ENCODE peak calls at places on chromosome 22, in nine cellular contexts. K is fibroblast of pulmonary artery; T is HCT116; L is tibial nerve; E is epithelial cell of esophagus; O is lower lobe of right lung; D is HFF-Myc; W is cardiac muscle cell; Y is CD4-positive, alpha-beta memory T cell. M is an unnamed sample.

GRCh38 chr22:44351685-44352377 is 39.1 kb upstream of the SHISAL1 start:
- DNase-seq in K (peak; percentile 92), L (no peak), E (peak; percentile 88), W (peak; percentile 42), Y (no peak), T (no peak), O (no peak), D (peak; percentile 79), M (peak; percentile 83)

GRCh38 chr22:26169312-26170111 is at the start of gene SEZ6L:
- DNase-seq in K (no peak), W (peak; percentile 66), T (no peak), O (peak; percentile 43), D (no peak), Y (no peak), L (no peak), E (no peak), M (no peak)

GRCh38 chr22:21725956-21726649 is 9.5 kb downstream of the YPEL1 start:
- DNase-seq in Y (no peak), E (no peak), D (no peak), L (no peak), T (no peak), O (no peak), K (no peak), W (no peak), M (no peak)

GRCh38 chr22:43841742-43842141 is 20.6 kb downstream of the SULT4A1 start:
- DNase-seq in E (no peak), D (no peak), W (no peak), T (no peak), Y (no peak), K (no peak), O (no peak), L (no peak), M (no peak)

GRCh38 chr22:41062146-41062545 is 30.2 kb upstream of the EP300 start:
- DNase-seq in O (no peak), W (no peak), K (no peak), L (no peak), Y (no peak), T (no peak), E (no peak), D (no peak), M (no peak)

GRCh38 chr22:44383652-44384562 is 71.2 kb upstream of the SHISAL1 start:
- DNase-seq in K (no peak), L (no peak), T (no peak), D (no peak), Y (no peak), W (no peak), E (no peak), O (peak; percentile 18), M (no peak)

GRCh38 chr22:22685586-22685985 is 41.2 kb downstream of the GGTLC2 start:
- DNase-seq in L (no peak), Y (no peak), O (no peak), T (no peak), W (no peak), E (no peak), K (no peak), D (no peak), M (no peak)

GRCh38 chr22:35986085-35986484 is 42.5 kb downstream of the RBFOX2 start:
- DNase-seq in E (no peak), T (no peak), Y (no peak), L (no peak), O (no peak), W (no peak), K (peak; percentile 47), D (no peak), M (no peak)

GRCh38 chr22:45208696-45208992 is 32.0 kb downstream of the KIAA0930 start:
- DNase-seq in Y (no peak), L (no peak), D (no peak), E (no peak), K (no peak), T (no peak), W (no peak), O (no peak), M (no peak)

GRCh38 chr22:41028841-41029240 is 63.6 kb upstream of the EP300 start:
- DNase-seq in L (no peak), T (no peak), K (peak; percentile 94), E (peak; percentile 87), W (no peak), Y (no peak), O (no peak), D (no peak), M (no peak)

GRCh38 chr22:29744902-29745301 is 21.9 kb downstream of the ZMAT5 start:
- DNase-seq in E (peak; percentile 99), W (no peak), T (no peak), D (no peak), L (peak; percentile 14), O (no peak), Y (no peak), K (peak; percentile 37), M (no peak)

GRCh38 chr22:20114506-20115475 is 1.1 kb upstream of the RANBP1 start:
- DNase-seq in K (no peak), O (peak; percentile 42), T (no peak), W (no peak), E (no peak), Y (peak; percentile 30), L (no peak), D (no peak), M (no peak)

GRCh38 chr22:24209016-24209415 is 27.7 kb downstream of the SUSD2 start:
- DNase-seq in D (no peak), K (no peak), O (no peak), E (no peak), T (no peak), Y (no peak), L (no peak), W (no peak), M (no peak)

GRCh38 chr22:24208012-24208749 is 26.9 kb downstream of the SUSD2 start:
- DNase-seq in L (peak; percentile 80), T (peak; percentile 95), K (peak; percentile 99), D (peak; percentile 48), W (no peak), E (peak; percentile 97), Y (no peak), O (no peak), M (peak; percentile 93)

GRCh38 chr22:24201681-24202590 is 20.6 kb downstream of the SUSD2 start:
- DNase-seq in W (no peak), K (no peak), E (peak; percentile 59), D (no peak), O (no peak), Y (no peak), T (peak; percentile 85), L (no peak), M (no peak)

GRCh38 chr22:24205438-24206189 is 24.3 kb downstream of the SUSD2 start:
- DNase-seq in T (no peak), O (no peak), E (no peak), D (no peak), L (no peak), Y (no peak), W (no peak), K (no peak), M (no peak)

GRCh38 chr22:24207264-24208011 is 26.2 kb downstream of the SUSD2 start:
- DNase-seq in O (no peak), K (peak; percentile 33), T (no peak), E (no peak), W (no peak), D (no peak), Y (no peak), L (no peak), M (peak; percentile 52)
- H3K4me3 ChIP-seq in O (no peak overlapping the region), K (no peak overlapping the region), T (no peak overlapping the region), E (no peak overlapping the region), W (no peak overlapping the region), D (peak overlapping the region; percentile 3), Y (no peak overlapping the region), L (no peak overlapping the region), M (no peak overlapping the region)

DNA sequence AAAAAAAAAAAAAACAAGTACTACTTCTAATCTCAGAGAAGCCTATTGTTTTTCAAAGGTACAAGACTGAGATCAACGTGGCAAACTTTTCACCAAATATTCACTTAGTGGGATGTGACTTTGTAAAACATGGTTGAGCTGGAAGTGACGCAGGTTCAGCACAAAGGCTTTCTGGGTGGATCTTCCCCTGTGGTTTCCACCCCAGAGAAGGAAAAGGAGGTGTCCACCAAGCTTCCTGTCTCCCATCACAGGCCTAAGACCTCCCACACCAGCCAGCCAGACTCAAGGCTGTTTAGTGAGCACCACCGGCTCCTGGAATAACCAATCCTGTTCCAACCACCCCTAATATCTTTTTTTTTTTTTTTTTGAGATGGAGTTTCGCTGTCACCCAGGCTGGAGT is 5.7 kb downstream of the TMEM184B start:
- DNase-seq in T (no peak), E (no peak), O (no peak), W (no peak), L (no peak), K (peak; percentile 90), Y (peak; percentile 89), D (no peak), M (peak; percentile 60)
- H3K4me3 ChIP-seq in T (no peak overlapping the region), E (no peak overlapping the region), O (no peak overlapping the region), W (no peak overlapping the region), L (no peak overlapping the region), K (no peak overlapping the region), Y (no peak overlapping the region), D (no peak overlapping the region), M (no peak overlapping the region)

GRCh38 chr22:49080631-49081030 is 747.0 kb downstream of the BRD1 start:
- DNase-seq in Y (no peak), K (no peak), T (no peak), W (no peak), E (no peak), O (no peak), L (no peak), D (no peak), M (no peak)
- H3K4me3 ChIP-seq in Y (no peak overlapping the region), K (no peak overlapping the region), T (no peak overlapping the region), W (no peak overlapping the region), E (no peak overlapping the region), O (no peak overlapping the region), L (no peak overlapping the region), D (no peak overlapping the region), M (no peak overlapping the region)

GRCh38 chr22:37747090-37747714 is 50.4 kb downstream of the TRIOBP start:
- DNase-seq in Y (no peak), K (peak; percentile 44), L (peak; percentile 50), D (no peak), E (peak; percentile 39), W (no peak), O (no peak), T (no peak), M (peak; percentile 58)

GRCh38 chr22:37746366-37747089 is 49.7 kb downstream of the TRIOBP start:
- DNase-seq in Y (no peak), W (peak; percentile 23), D (no peak), K (no peak), E (no peak), O (peak; percentile 60), T (no peak), L (no peak), M (peak; percentile 51)

GRCh38 chr22:37749223-37749622 is 52.4 kb downstream of the TRIOBP start:
- DNase-seq in L (no peak), D (no peak), O (peak; percentile 79), Y (no peak), K (no peak), E (peak; percentile 74), W (no peak), T (no peak), M (no peak)

GRCh38 chr22:37748659-37749058 is 51.8 kb downstream of the TRIOBP start:
- DNase-seq in T (no peak), Y (no peak), K (no peak), W (no peak), E (no peak), O (no peak), L (no peak), D (no peak), M (no peak)

DNA sequence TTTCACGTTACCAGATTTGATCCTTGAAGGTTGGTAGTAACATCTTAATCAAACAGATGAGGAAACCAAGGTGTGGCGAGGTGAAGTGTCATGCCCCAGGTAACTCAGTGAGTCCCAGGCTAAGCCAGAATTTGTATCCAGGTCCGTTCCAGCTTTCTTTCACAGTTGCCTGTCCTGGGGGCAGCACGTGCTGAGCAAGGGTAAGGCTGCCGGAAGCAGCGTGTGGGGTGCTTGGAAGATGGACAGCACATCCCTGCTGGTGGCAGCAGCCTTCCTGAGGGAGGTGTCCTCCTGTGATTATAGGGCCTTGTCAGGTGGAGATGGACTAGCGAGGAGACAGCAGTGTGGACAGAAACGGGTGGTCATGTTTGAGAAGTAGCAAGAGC is 50.9 kb downstream of the TRIOBP start:
- DNase-seq in W (no peak), T (no peak), K (no peak), Y (no peak), E (no peak), O (no peak), D (no peak), L (no peak), M (no peak)
- H3K4me3 ChIP-seq in W (peak overlapping the region; percentile 99), T (peak overlapping the region; percentile 94), K (peak overlapping the region; percentile 89), Y (no peak overlapping the region), E (peak overlapping the region; percentile 81), O (peak overlapping the region; percentile 97), D (peak overlapping the region; percentile 93), L (peak overlapping the region; percentile 94), M (peak overlapping the region; percentile 99)